ENCODE peak calls at places on chromosome 3, in six cellular contexts. U is mesendoderm, I is H9, H is neuronal stem cell, F is IMR-90, K is mesenchymal stem cell. D is an unnamed sample.

GRCh38 chr3:187082976-187083375 is 56.3 kb downstream of the RPL39L start:
- DNase-seq in U (no peak), H (no peak), K (no peak), F (no peak), I (no peak), D (no peak)

GRCh38 chr3:188631291-188632010 is 477.5 kb downstream of the LPP start:
- DNase-seq in U (peak), H (no peak), F (peak), K (peak), I (no peak), D (no peak)

GRCh38 chr3:23602895-23603443 is 202.8 kb upstream of the UBE2E1 start:
- DNase-seq in K (no peak), U (no peak), H (no peak), F (no peak), I (no peak), D (no peak)

GRCh38 chr3:176896165-176896564 is 301.1 kb downstream of the TBL1XR1 start:
- DNase-seq in U (no peak), I (no peak), F (no peak), K (no peak), H (no peak), D (no peak)

GRCh38 chr3:10666621-10667020 is 149.4 kb upstream of the SLC6A11 start:
- DNase-seq in K (no peak), I (no peak), U (no peak), F (no peak), H (no peak), D (no peak)

GRCh38 chr3:46960081-46960701 is 16.4 kb downstream of the CCDC12 start:
- DNase-seq in K (peak), U (peak), I (no peak), H (no peak), F (peak), D (no peak)

GRCh38 chr3:86969500-86970189 is 21.3 kb downstream of the VGLL3 start:
- DNase-seq in U (peak), F (peak), I (peak), H (no peak), K (peak), D (peak)

GRCh38 chr3:126344380-126345041 is 12.7 kb downstream of the KLF15 start:
- DNase-seq in H (no peak), I (peak), K (no peak), U (no peak), F (no peak), D (no peak)

GRCh38 chr3:69770219-69770618 is 31.0 kb downstream of the MITF start:
- DNase-seq in I (no peak), U (peak), F (peak), K (no peak), H (no peak), D (no peak)

GRCh38 chr3:134059680-134060560 is 30.2 kb upstream of the SLCO2A1 start:
- DNase-seq in H (no peak), F (peak), K (no peak), U (peak), I (no peak), D (no peak)

GRCh38 chr3:126035362-126036050 is 48.4 kb downstream of the SLC41A3 start:
- DNase-seq in U (no peak), H (no peak), F (no peak), K (no peak), I (peak), D (no peak)

GRCh38 chr3:87461443-87461842 is 185.1 kb upstream of the POU1F1 start:
- DNase-seq in U (no peak), F (no peak), K (no peak), I (no peak), H (no peak), D (no peak)

GRCh38 chr3:195897081-195897852 is 11.1 kb downstream of the TNK2 start:
- DNase-seq in K (peak), F (peak), U (no peak), H (no peak), I (no peak), D (no peak)

GRCh38 chr3:51519848-51520247 is 18.7 kb upstream of the RAD54L2 start:
- DNase-seq in I (no peak), H (no peak), F (no peak), K (no peak), U (no peak), D (no peak)

GRCh38 chr3:21979706-21980105 is 228.7 kb upstream of the ZNF385D start:
- DNase-seq in U (no peak), F (peak), I (no peak), K (no peak), H (no peak), D (no peak)

GRCh38 chr3:125418306-125418705 is 43.2 kb upstream of the ZNF148 start:
- DNase-seq in I (no peak), U (no peak), H (no peak), F (peak), K (no peak), D (no peak)

GRCh38 chr3:46604127-46604526 is 8.2 kb upstream of the FAM240A start:
- DNase-seq in H (no peak), K (no peak), F (no peak), I (no peak), U (no peak), D (no peak)

GRCh38 chr3:179181021-179181472 is 32.9 kb downstream of the PIK3CA start:
- DNase-seq in U (no peak), K (peak), I (no peak), F (peak), H (no peak), D (no peak)

GRCh38 chr3:122982202-122983185 is 45.1 kb downstream of the SEMA5B start:
- DNase-seq in F (no peak), K (no peak), U (peak), I (peak), H (no peak), D (no peak)

GRCh38 chr3:181417748-181418147 is 294.0 kb upstream of the SOX2 start:
- DNase-seq in I (no peak), U (peak), H (peak), K (no peak), F (no peak), D (no peak)

GRCh38 chr3:36926292-36926897 is 18.5 kb downstream of the TRANK1 start:
- DNase-seq in K (no peak), F (no peak), U (no peak), I (no peak), H (no peak), D (no peak)

GRCh38 chr3:45692866-45693265 is 3.7 kb downstream of the SACM1L start:
- DNase-seq in K (no peak), H (no peak), I (no peak), F (no peak), U (no peak), D (no peak)

GRCh38 chr3:35484939-35485605 is 154.3 kb upstream of the ARPP21 start:
- DNase-seq in U (no peak), F (no peak), K (no peak), H (no peak), I (no peak), D (no peak)

GRCh38 chr3:194990454-194991337 is 280.3 kb downstream of the XXYLT1 start:
- DNase-seq in U (no peak), H (no peak), I (no peak), F (no peak), K (no peak), D (peak)

GRCh38 chr3:10194328-10195071 is 29.8 kb downstream of the IRAK2 start:
- DNase-seq in K (peak), I (no peak), H (no peak), U (no peak), F (no peak), D (no peak)

GRCh38 chr3:153166206-153166605 is 4.2 kb downstream of the RAP2B start:
- DNase-seq in I (no peak), U (peak), K (no peak), F (peak), H (no peak), D (no peak)

GRCh38 chr3:134320749-134321148 is 53.5 kb downstream of the AMOTL2 start:
- DNase-seq in I (peak), F (no peak), U (no peak), K (no peak), H (no peak), D (no peak)

GRCh38 chr3:161423911-161424522 is 52.7 kb upstream of the SPTSSB start:
- DNase-seq in H (peak), U (peak), K (peak), I (no peak), F (peak), D (no peak)

GRCh38 chr3:144754076-144754783 is 782.6 kb downstream of the DIPK2A start:
- DNase-seq in F (no peak), K (no peak), H (no peak), I (no peak), U (no peak), D (no peak)

GRCh38 chr3:40191850-40192448 is 117.6 kb upstream of the EIF1B start:
- DNase-seq in I (peak), F (peak), U (peak), K (peak), H (peak), D (no peak)

GRCh38 chr3:174440350-174440716 is 418.8 kb upstream of the NAALADL2 start:
- DNase-seq in U (peak), H (no peak), K (no peak), F (peak), I (no peak), D (no peak)

GRCh38 chr3:189457201-189457607 is 174.0 kb upstream of the TP63 start:
- DNase-seq in K (peak), F (no peak), I (no peak), H (no peak), U (no peak), D (no peak)

GRCh38 chr3:3196148-3196861 is 16.8 kb upstream of the CRBN start:
- DNase-seq in U (peak), H (no peak), F (no peak), I (peak), K (peak), D (peak)

GRCh38 chr3:67601919-67602608 is 52.3 kb downstream of the SUCLG2 start:
- DNase-seq in U (no peak), H (no peak), F (no peak), I (no peak), K (peak), D (no peak)
- H2BK15ac ChIP-seq in U (no peak), H (no peak), F (no peak), I (no peak), K (no peak), D (no peak)

DNA sequence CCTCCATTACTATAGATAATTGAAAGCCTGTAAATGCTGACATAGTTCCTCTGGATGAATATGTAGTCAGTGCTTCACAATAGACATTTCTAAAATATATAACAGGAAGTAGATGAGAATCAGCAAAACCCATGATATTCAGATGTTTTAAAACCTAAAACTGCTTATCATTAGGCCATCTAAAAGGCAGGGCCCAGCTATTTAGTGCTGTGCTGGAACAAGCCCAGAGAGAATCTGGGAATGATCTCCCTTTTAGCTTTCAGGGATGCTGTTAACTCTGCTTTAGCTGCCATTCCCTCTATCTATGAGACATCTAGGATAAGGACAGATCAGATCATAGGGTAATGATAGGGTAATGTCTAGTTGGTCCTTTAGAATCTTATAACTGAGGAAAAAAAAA is 106.8 kb downstream of the SLMAP start:
- DNase-seq in U (no peak), K (no peak), H (no peak), I (no peak), F (no peak), D (no peak)
- H2BK15ac ChIP-seq in U (no peak), K (no peak), H (no peak), I (no peak), F (no peak), D (no peak)

GRCh38 chr3:149181179-149181578 is 40.5 kb downstream of the CP start:
- DNase-seq in I (no peak), U (no peak), H (no peak), F (no peak), K (no peak), D (no peak)

GRCh38 chr3:149180057-149180573 is 41.5 kb downstream of the CP start:
- DNase-seq in H (no peak), K (peak), U (no peak), I (no peak), F (peak), D (no peak)

GRCh38 chr3:149174901-149175300 is 45.5 kb downstream of the HPS3 start:
- DNase-seq in F (no peak), U (no peak), H (no peak), I (no peak), K (no peak), D (no peak)

GRCh38 chr3:149179225-149179624 is 42.4 kb downstream of the CP start:
- DNase-seq in K (peak), H (no peak), U (no peak), F (peak), I (no peak), D (no peak)

GRCh38 chr3:149177122-149177521 is 44.5 kb downstream of the CP start:
- DNase-seq in K (no peak), I (no peak), F (no peak), U (no peak), H (no peak), D (no peak)
- H2BK15ac ChIP-seq in K (no peak), I (no peak), F (peak), U (no peak), H (no peak), D (no peak)

GRCh38 chr3:128327606-128328031 is 139.1 kb downstream of the DNAJB8 start:
- DNase-seq in U (no peak), F (no peak), I (peak), K (no peak), H (no peak), D (no peak)
- H2BK15ac ChIP-seq in U (no peak), F (no peak), I (no peak), K (no peak), H (no peak), D (no peak)

D was measured in H1.